ENCODE peak calls at places on chromosome 6, in four cellular contexts. J, X, P and M are unnamed samples.

GRCh38 chr6:31821301-31822037 is 6.1 kb upstream of the HSPA1B start:
- DNase-seq in P (peak), X (peak), J (peak), M (no peak)

GRCh38 chr6:169640347-169640972 is 61.4 kb downstream of the WDR27 start:
- DNase-seq in J (no peak), P (no peak), X (peak), M (no peak)

GRCh38 chr6:135438907-135439535 is 58.5 kb downstream of the AHI1 start:
- DNase-seq in J (no peak), X (peak), P (peak), M (peak)

GRCh38 chr6:1987640-1988039 is 257.8 kb downstream of the GMDS start:
- DNase-seq in J (no peak), X (peak), P (no peak), M (no peak)

GRCh38 chr6:3516094-3516493 is 59.2 kb upstream of the SLC22A23 start:
- DNase-seq in J (no peak), P (no peak), X (no peak), M (no peak)

GRCh38 chr6:71698698-71699097 is 187.7 kb upstream of the RIMS1 start:
- DNase-seq in J (no peak), P (no peak), X (no peak), M (no peak)

GRCh38 chr6:145929037-145929633 is 35.0 kb downstream of the SHPRH start:
- DNase-seq in J (no peak), X (peak), P (peak), M (peak)

GRCh38 chr6:36627801-36628246 is 33.7 kb downstream of the SRSF3 start:
- DNase-seq in P (no peak), X (peak), J (no peak), M (no peak)

GRCh38 chr6:30903236-30903635 is 4.8 kb upstream of the GTF2H4 start:
- DNase-seq in P (no peak), X (no peak), J (no peak), M (no peak)

GRCh38 chr6:33249732-33250625 is 21.7 kb downstream of the VPS52 start:
- DNase-seq in X (peak), J (no peak), P (peak), M (no peak)

GRCh38 chr6:11813585-11813984 is 35.0 kb upstream of the ADTRP start:
- DNase-seq in X (no peak), P (no peak), J (no peak), M (no peak)

GRCh38 chr6:111987295-111987694 is 66.6 kb upstream of the CCN6 start:
- DNase-seq in X (peak), P (no peak), J (no peak), M (no peak)

GRCh38 chr6:3804981-3805380 is 44.2 kb upstream of the FAM50B start:
- DNase-seq in P (no peak), J (no peak), X (no peak), M (no peak)

GRCh38 chr6:10759312-10759839 is 11.8 kb downstream of the TMEM14B start:
- DNase-seq in X (peak), P (no peak), J (no peak), M (peak)

GRCh38 chr6:3240595-3240994 is 13.1 kb upstream of the TUBB2B start:
- DNase-seq in X (no peak), P (no peak), J (no peak), M (no peak)

GRCh38 chr6:126672654-126673053 is 332.7 kb downstream of the CENPW start:
- DNase-seq in P (peak), J (no peak), X (peak), M (no peak)

GRCh38 chr6:3919130-3919628 is 70.0 kb downstream of the FAM50B start:
- DNase-seq in X (peak), J (no peak), P (no peak), M (no peak)

GRCh38 chr6:118558811-118559217 is 10.7 kb downstream of the PLN start:
- DNase-seq in P (no peak), X (peak), J (no peak), M (no peak)

GRCh38 chr6:40520683-40521082 is 66.5 kb downstream of the LRFN2 start:
- DNase-seq in J (no peak), P (no peak), X (no peak), M (no peak)